ENCODE peak calls at places on chromosomes 12 and 14, in nine cellular contexts. One of them, this sample, is unnamed.

GRCh38 chr14:106625181-106625580 is 1098.8 kb downstream of the TMEM121 start:
- DNase-seq in AG04449: no peak
- DNase-seq in OCI-LY7: no peak
- DNase-seq in ovary: no peak
- DNase-seq in WERI-Rb-1: no peak
- DNase-seq in lower leg skin: no peak
- DNase-seq in cardiac muscle cell: no peak
- DNase-seq in BJ: no peak
- DNase-seq in retinal pigment epithelial cell: no peak
- DNase-seq in this sample: no peak

GRCh38 chr12:132524405-132524804 is 34.5 kb downstream of the FBRSL1 start:
- DNase-seq in lower leg skin: peak
- DNase-seq in retinal pigment epithelial cell: peak
- DNase-seq in OCI-LY7: no peak
- DNase-seq in WERI-Rb-1: no peak
- DNase-seq in BJ: no peak
- DNase-seq in cardiac muscle cell: no peak
- DNase-seq in AG04449: no peak
- DNase-seq in ovary: no peak
- DNase-seq in this sample: peak

GRCh38 chr12:119153477-119154434 is 25.0 kb upstream of the HSPB8 start:
- DNase-seq in WERI-Rb-1: no peak
- DNase-seq in OCI-LY7: no peak
- DNase-seq in BJ: no peak
- DNase-seq in lower leg skin: no peak
- DNase-seq in AG04449: no peak
- DNase-seq in cardiac muscle cell: peak
- DNase-seq in retinal pigment epithelial cell: peak
- DNase-seq in ovary: peak
- DNase-seq in this sample: peak

GRCh38 chr12:15050664-15051063 is 77.8 kb downstream of the PDE6H start:
- DNase-seq in retinal pigment epithelial cell: peak
- DNase-seq in WERI-Rb-1: no peak
- DNase-seq in AG04449: no peak
- DNase-seq in BJ: no peak
- DNase-seq in ovary: no peak
- DNase-seq in cardiac muscle cell: peak
- DNase-seq in OCI-LY7: no peak
- DNase-seq in lower leg skin: no peak
- DNase-seq in this sample: peak

GRCh38 chr12:13258212-13258611 is 61.7 kb downstream of the EMP1 start:
- DNase-seq in BJ: no peak
- DNase-seq in lower leg skin: no peak
- DNase-seq in ovary: no peak
- DNase-seq in cardiac muscle cell: peak
- DNase-seq in WERI-Rb-1: peak
- DNase-seq in AG04449: no peak
- DNase-seq in retinal pigment epithelial cell: no peak
- DNase-seq in OCI-LY7: no peak
- DNase-seq in this sample: no peak

GRCh38 chr12:117842630-117843029 is 126.2 kb downstream of the KSR2 start:
- DNase-seq in ovary: no peak
- DNase-seq in BJ: no peak
- DNase-seq in AG04449: no peak
- DNase-seq in lower leg skin: no peak
- DNase-seq in WERI-Rb-1: no peak
- DNase-seq in cardiac muscle cell: no peak
- DNase-seq in retinal pigment epithelial cell: no peak
- DNase-seq in OCI-LY7: no peak
- DNase-seq in this sample: no peak

GRCh38 chr14:104682107-104682593 is 7.3 kb upstream of the INF2 start:
- DNase-seq in AG04449: no peak
- DNase-seq in WERI-Rb-1: no peak
- DNase-seq in cardiac muscle cell: peak
- DNase-seq in lower leg skin: no peak
- DNase-seq in OCI-LY7: no peak
- DNase-seq in BJ: no peak
- DNase-seq in ovary: peak
- DNase-seq in retinal pigment epithelial cell: no peak
- DNase-seq in this sample: no peak

GRCh38 chr12:117472983-117473382 is 111.6 kb upstream of the NOS1 start:
- DNase-seq in lower leg skin: no peak
- DNase-seq in AG04449: no peak
- DNase-seq in OCI-LY7: no peak
- DNase-seq in BJ: no peak
- DNase-seq in WERI-Rb-1: peak
- DNase-seq in ovary: no peak
- DNase-seq in cardiac muscle cell: no peak
- DNase-seq in retinal pigment epithelial cell: no peak
- DNase-seq in this sample: no peak

GRCh38 chr12:123976227-123976826 is 3.3 kb downstream of the ZNF664 start:
- DNase-seq in BJ: no peak
- DNase-seq in AG04449: no peak
- DNase-seq in ovary: no peak
- DNase-seq in OCI-LY7: no peak
- DNase-seq in retinal pigment epithelial cell: no peak
- DNase-seq in WERI-Rb-1: no peak
- DNase-seq in cardiac muscle cell: no peak
- DNase-seq in lower leg skin: no peak
- DNase-seq in this sample: no peak

DNA sequence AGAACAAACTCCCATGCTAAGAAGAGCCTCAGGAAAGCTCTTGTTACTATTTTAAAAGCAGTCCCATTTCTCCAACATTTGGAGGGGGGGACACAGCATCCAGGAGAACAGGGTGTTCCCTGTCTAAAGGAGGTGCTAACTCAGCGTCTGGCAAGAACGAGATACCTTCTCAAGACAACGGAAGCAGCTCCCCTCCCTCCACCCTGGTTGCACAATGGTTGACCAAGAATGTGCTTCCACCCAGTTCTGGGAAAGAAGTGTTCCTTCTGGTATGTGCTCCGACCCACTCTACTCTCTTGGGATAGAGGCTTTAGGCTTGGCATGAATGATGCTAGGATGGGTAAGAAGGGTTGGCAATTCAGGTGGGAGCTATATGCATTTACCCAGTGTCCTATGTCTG is 1.5 kb upstream of the KRT6A start:
- DNase-seq in BJ: no peak
- DNase-seq in retinal pigment epithelial cell: no peak
- DNase-seq in WERI-Rb-1: no peak
- DNase-seq in AG04449: no peak
- DNase-seq in cardiac muscle cell: peak
- DNase-seq in ovary: no peak
- DNase-seq in OCI-LY7: no peak
- DNase-seq in lower leg skin: peak
- DNase-seq in this sample: peak
- H3K4me3 ChIP-seq in BJ: no peak
- H3K4me3 ChIP-seq in retinal pigment epithelial cell: no peak
- H3K4me3 ChIP-seq in WERI-Rb-1: no peak
- H3K4me3 ChIP-seq in AG04449: no peak
- H3K4me3 ChIP-seq in cardiac muscle cell: no peak
- H3K4me3 ChIP-seq in ovary: no peak
- H3K4me3 ChIP-seq in OCI-LY7: no peak
- H3K4me3 ChIP-seq in lower leg skin: no peak
- H3K4me3 ChIP-seq in this sample: no peak

DNA sequence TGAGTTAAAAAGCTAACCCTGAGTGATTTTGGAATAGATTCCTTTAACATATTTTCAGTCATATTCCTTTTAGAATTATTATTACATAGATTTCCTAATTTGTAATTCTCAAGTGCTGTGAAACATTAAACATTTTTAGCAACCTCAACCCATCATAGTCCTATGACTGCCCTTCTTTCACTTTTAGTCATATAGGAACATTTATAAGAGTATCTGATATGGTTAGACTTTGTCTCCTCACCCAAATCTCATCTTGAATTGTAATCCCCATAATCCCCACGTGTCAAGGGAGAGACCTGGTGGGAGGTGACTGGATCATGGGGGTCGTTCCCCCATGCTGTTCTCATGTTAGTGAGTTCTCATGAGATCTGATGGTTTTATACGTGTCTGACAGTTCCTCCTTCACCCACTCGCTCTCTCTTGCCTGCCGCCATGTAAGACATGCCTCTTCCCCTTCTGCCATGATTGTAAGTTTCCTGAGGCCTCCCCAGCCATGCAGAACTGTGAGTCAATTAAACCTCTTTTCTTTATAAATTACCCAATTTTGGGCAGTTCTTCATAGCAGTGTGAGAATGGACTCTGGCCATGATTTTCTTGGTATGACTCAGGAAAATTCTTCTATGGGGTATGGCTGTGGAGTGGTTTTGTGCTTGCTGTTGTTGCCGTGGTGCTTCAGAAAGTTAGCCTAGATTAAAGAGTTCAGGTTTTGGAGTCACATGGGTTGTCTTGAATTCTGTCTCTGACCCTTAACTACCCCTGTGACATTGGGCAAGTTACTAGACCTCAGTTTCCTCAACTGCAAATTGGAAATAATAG is 83.9 kb downstream of the FUT8 start:
- DNase-seq in retinal pigment epithelial cell: no peak
- DNase-seq in WERI-Rb-1: no peak
- DNase-seq in ovary: no peak
- DNase-seq in AG04449: no peak
- DNase-seq in BJ: peak
- DNase-seq in cardiac muscle cell: peak
- DNase-seq in OCI-LY7: no peak
- DNase-seq in lower leg skin: no peak
- DNase-seq in this sample: peak
- TF ChIP-seq CTCF in retinal pigment epithelial cell: no peak
- TF ChIP-seq CTCF in WERI-Rb-1: no peak
- TF ChIP-seq CTCF in ovary: no peak
- TF ChIP-seq CTCF in AG04449: no peak
- TF ChIP-seq CTCF in BJ: no peak
- TF ChIP-seq CTCF in cardiac muscle cell: no peak
- TF ChIP-seq CTCF in OCI-LY7: no peak
- TF ChIP-seq CTCF in lower leg skin: no peak
- TF ChIP-seq CTCF in this sample: no peak

DNA sequence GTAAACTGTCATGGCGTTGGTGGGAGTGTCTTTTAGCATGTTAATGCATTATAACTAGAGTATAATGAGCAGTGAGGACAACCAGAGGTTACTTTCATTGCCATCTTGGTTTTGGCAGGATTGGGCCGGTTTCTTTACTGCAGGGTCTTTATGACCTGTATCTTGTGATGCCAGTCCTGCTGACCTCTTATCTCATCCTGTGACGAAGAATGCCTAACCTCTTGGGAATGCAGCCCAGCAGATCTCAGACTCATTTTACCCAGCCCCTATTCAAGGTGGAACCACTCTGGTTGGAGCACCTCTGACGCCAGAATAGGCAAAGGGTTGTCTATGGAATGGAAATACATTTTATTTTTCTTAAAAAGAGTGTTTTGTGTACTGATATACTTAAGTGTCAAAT is 113.9 kb downstream of the OTOGL start:
- DNase-seq in lower leg skin: no peak
- DNase-seq in cardiac muscle cell: no peak
- DNase-seq in WERI-Rb-1: no peak
- DNase-seq in OCI-LY7: no peak
- DNase-seq in AG04449: no peak
- DNase-seq in BJ: no peak
- DNase-seq in retinal pigment epithelial cell: no peak
- DNase-seq in ovary: no peak
- DNase-seq in this sample: no peak
- H3K4me3 ChIP-seq in lower leg skin: no peak
- H3K4me3 ChIP-seq in cardiac muscle cell: no peak
- H3K4me3 ChIP-seq in WERI-Rb-1: no peak
- H3K4me3 ChIP-seq in OCI-LY7: no peak
- H3K4me3 ChIP-seq in AG04449: no peak
- H3K4me3 ChIP-seq in BJ: no peak
- H3K4me3 ChIP-seq in retinal pigment epithelial cell: no peak
- H3K4me3 ChIP-seq in ovary: no peak
- H3K4me3 ChIP-seq in this sample: no peak

GRCh38 chr12:113327000-113327399 is 7.9 kb downstream of the SLC8B1 start:
- DNase-seq in OCI-LY7: no peak
- DNase-seq in retinal pigment epithelial cell: no peak
- DNase-seq in BJ: no peak
- DNase-seq in lower leg skin: no peak
- DNase-seq in WERI-Rb-1: no peak
- DNase-seq in ovary: no peak
- DNase-seq in cardiac muscle cell: no peak
- DNase-seq in AG04449: no peak
- DNase-seq in this sample: no peak
- TF ChIP-seq CTCF in OCI-LY7: peak
- TF ChIP-seq CTCF in retinal pigment epithelial cell: peak
- TF ChIP-seq CTCF in BJ: peak
- TF ChIP-seq CTCF in lower leg skin: no peak
- TF ChIP-seq CTCF in WERI-Rb-1: no peak
- TF ChIP-seq CTCF in ovary: no peak
- TF ChIP-seq CTCF in cardiac muscle cell: peak
- TF ChIP-seq CTCF in AG04449: no peak
- TF ChIP-seq CTCF in this sample: peak

This sample was measured in choroid plexus epithelial cell.